ENCODE peak calls at places on chromosome 17, in ten cellular contexts. N, W, U, C, R, L, E, T, D and F are unnamed samples.
A peak's percentile ranks its signal among the peaks of the same experiment; 100 is the strongest.

GRCh38 chr17:71866095-71866494 is 254.7 kb upstream of the SOX9 start:
- DNase-seq in N (no peak), W (no peak), U (no peak), C (no peak), R (no peak), L (no peak), E (no peak), T (no peak), D (no peak), F (no peak)

GRCh38 chr17:57288034-57288752 is 31.9 kb downstream of the MSI2 start:
- DNase-seq in N (no peak), W (no peak), U (no peak), C (no peak), R (no peak), L (peak; percentile 44), E (no peak), T (no peak), D (no peak), F (no peak)

GRCh38 chr17:82424001-82424862 is 5.8 kb upstream of the OGFOD3 start:
- DNase-seq in N (no peak), W (peak; percentile 61), U (peak; percentile 23), C (peak; percentile 23), R (no peak), L (no peak), E (no peak), T (no peak), D (peak; percentile 86), F (no peak)

GRCh38 chr17:72887917-72888316 is 204.6 kb downstream of the SLC39A11 start:
- DNase-seq in N (no peak), W (no peak), U (no peak), C (no peak), R (no peak), L (no peak), E (no peak), T (no peak), D (no peak), F (no peak)

GRCh38 chr17:44941712-44942331 is 5.8 kb downstream of the KIF18B start:
- DNase-seq in N (no peak), W (no peak), U (no peak), C (no peak), R (no peak), L (no peak), E (no peak), T (no peak), D (no peak), F (no peak)

GRCh38 chr17:65856865-65857264 is 295.4 kb upstream of the AXIN2 start:
- DNase-seq in N (no peak), W (no peak), U (no peak), C (no peak), R (no peak), L (no peak), E (no peak), T (no peak), D (no peak), F (no peak)

GRCh38 chr17:76544123-76544915 is 4.5 kb downstream of the PRCD start:
- DNase-seq in N (peak; percentile 71), W (no peak), U (no peak), C (no peak), R (no peak), L (peak; percentile 69), E (peak; percentile 83), T (no peak), D (peak; percentile 27), F (no peak)

GRCh38 chr17:34146440-34147043 is 108.5 kb upstream of the CCL2 start:
- DNase-seq in N (peak; percentile 80), W (peak; percentile 59), U (no peak), C (peak; percentile 7), R (no peak), L (no peak), E (peak; percentile 65), T (no peak), D (peak; percentile 88), F (no peak)

GRCh38 chr17:57519199-57519598 is 225.9 kb downstream of the CCDC182 start:
- DNase-seq in N (no peak), W (no peak), U (peak; percentile 37), C (no peak), R (peak; percentile 21), L (no peak), E (no peak), T (no peak), D (no peak), F (no peak)

GRCh38 chr17:50177983-50178834 is 12.4 kb downstream of the SGCA start:
- DNase-seq in N (peak; percentile 91), W (no peak), U (peak; percentile 97), C (no peak), R (peak; percentile 92), L (peak; percentile 79), E (peak; percentile 89), T (peak; percentile 84), D (peak; percentile 80), F (peak; percentile 96)

GRCh38 chr17:83179378-83179777 is 100.0 kb downstream of the METRNL start:
- DNase-seq in N (no peak), W (peak; percentile 2), U (no peak), C (no peak), R (no peak), L (peak; percentile 7), E (no peak), T (peak; percentile 41), D (no peak), F (no peak)

DNA sequence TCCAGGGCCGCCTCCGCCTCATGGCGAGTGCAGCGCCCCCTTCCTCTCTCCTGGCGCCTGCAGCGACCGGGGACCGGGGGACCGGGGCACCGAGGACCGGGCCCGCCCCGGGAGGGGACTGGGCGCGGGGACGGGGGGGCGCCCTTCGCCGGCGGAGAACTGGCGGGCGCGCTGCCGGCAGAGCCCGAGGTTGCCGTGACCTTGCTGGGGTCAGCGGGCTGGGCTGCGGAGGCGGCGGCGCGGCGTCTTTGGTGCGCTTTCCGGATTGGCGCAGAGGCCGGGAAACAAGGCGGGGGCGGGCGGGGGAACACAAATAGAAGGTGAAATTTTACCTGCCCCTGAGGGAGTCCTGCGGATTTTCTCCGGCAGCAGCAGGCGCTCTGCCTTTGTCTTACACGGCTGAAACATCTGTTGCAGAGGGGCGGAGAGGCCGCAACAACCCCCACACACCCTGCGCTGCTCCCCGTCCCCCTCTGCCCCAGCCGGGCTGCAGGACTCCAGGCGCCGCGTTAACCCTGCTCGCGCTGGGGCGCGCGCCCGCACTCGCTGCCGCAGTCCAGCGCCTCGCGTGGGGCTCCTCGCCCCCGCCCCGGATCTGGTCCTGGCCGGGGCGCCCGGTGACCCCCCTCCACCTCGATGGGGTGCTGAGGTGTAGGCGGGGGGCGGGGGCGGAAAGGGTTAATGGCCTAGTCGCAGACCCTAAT is 53.5 kb downstream of the SREBF1 start:
- DNase-seq in N (no peak), W (no peak), U (no peak), C (peak; percentile 52), R (no peak), L (peak; percentile 77), E (peak; percentile 85), T (no peak), D (peak; percentile 89), F (no peak)
- TF ChIP-seq CTCF in N (no peak), W (no peak), U (peak; percentile 29), C (peak; percentile 26), R (peak; percentile 8), L (no peak), E (peak; percentile 52), T (no peak), D (peak; percentile 43), F (no peak)

GRCh38 chr17:79802736-79803420 is 6.0 kb upstream of the CBX8 start:
- DNase-seq in N (no peak), W (no peak), U (no peak), C (no peak), R (no peak), L (no peak), E (no peak), T (no peak), D (peak; percentile 65), F (no peak)
- H3K27me3 ChIP-seq in N (peaks cover 100% of the 10 kb centered on the region), W (peaks cover 43% of the 10 kb centered on the region), U (peaks cover 97% of the 10 kb centered on the region), C (peaks cover 96% of the 10 kb centered on the region), R (peaks cover 98% of the 10 kb centered on the region), L (peaks cover 40% of the 10 kb centered on the region), E (peaks cover 99% of the 10 kb centered on the region), T (peaks cover 100% of the 10 kb centered on the region), D (peaks cover 100% of the 10 kb centered on the region), F (peaks cover 77% of the 10 kb centered on the region)

DNA sequence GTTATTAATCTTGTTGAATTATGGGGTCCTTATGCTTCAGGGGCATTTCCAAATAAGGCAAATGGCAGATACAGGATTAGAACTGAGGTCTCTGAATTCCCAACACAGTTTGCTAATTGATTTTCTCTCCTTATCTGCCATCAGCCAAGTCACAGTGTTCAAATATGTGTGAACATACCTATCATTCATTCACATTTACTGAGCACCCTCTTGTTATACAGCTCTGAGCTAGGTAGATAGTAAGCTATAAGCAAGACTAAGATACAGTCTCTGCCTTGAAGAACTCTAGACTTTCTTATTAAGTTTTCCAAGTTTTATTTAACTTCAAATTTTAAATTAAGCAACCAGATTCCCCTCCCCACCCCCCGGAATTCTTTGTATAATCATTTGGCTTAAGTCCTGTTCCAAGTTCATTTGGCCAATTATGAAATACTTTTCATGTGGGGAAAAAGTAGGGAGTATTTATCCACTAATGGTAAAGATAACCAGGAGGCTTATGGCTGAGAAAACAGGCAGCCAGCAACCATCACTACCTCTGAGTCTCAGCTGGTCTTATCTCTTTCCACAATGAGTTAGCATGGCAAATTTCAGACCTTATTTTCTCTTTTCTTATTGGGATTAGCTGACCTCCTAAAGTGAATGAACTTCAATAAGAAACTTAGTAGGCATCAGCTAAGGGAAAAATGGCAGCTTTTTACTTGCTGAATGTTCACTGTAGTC is 31.4 kb upstream of the CORO6 start:
- DNase-seq in N (no peak), W (no peak), U (no peak), C (no peak), R (no peak), L (no peak), E (no peak), T (no peak), D (no peak), F (no peak)
- TF ChIP-seq CTCF in N (no peak), W (no peak), U (no peak), C (no peak), R (no peak), L (no peak), E (no peak), T (no peak), D (no peak), F (no peak)

GRCh38 chr17:9138161-9138717 is 116.9 kb downstream of the NTN1 start:
- DNase-seq in N (peak; percentile 57), W (no peak), U (no peak), C (no peak), R (no peak), L (no peak), E (peak; percentile 75), T (no peak), D (no peak), F (no peak)

GRCh38 chr17:9127340-9127739 is 106.0 kb downstream of the NTN1 start:
- DNase-seq in N (no peak), W (no peak), U (no peak), C (no peak), R (no peak), L (no peak), E (no peak), T (no peak), D (no peak), F (no peak)

GRCh38 chr17:9132944-9133610 is 111.8 kb downstream of the NTN1 start:
- DNase-seq in N (peak; percentile 48), W (no peak), U (no peak), C (no peak), R (no peak), L (no peak), E (no peak), T (no peak), D (no peak), F (no peak)

DNA sequence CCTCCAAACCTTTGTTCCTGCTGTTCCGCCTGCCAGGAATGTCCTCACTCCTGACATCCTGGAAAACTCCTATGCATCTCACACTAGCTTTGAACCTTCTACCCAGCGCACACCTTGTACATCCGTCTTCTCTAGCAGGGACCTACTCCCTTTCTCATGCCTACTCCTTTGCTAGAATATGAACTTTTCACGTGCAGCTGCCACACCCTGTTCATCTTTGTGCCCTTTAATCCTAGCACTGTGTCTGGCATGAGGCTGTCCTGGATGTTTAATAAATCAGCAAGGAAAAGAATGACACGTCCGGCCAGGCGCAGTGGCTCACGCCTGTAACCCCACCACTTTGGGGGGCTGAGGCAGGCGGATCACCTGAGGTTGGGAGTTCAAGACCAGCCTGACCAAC is 111.0 kb downstream of the NTN1 start:
- DNase-seq in N (no peak), W (no peak), U (no peak), C (no peak), R (no peak), L (no peak), E (no peak), T (no peak), D (no peak), F (no peak)
- H3K27me3 ChIP-seq in N (no peaks in the 10 kb centered on the region), W (no peaks in the 10 kb centered on the region), U (no peaks in the 10 kb centered on the region), C (peaks cover 6% of the 10 kb centered on the region), R (no peaks in the 10 kb centered on the region), L (no peaks in the 10 kb centered on the region), E (no peaks in the 10 kb centered on the region), T (no peaks in the 10 kb centered on the region), D (no peaks in the 10 kb centered on the region), F (no peaks in the 10 kb centered on the region)